ENCODE peak calls at places on chromosomes 2 and 18, in eight cellular contexts. K is anterior cingulate cortex; W is Jurkat, Clone E6-1; T is GM10248; J is chondrocyte; D is HFFc6; L is skeletal muscle cell; E is endodermal cell. R is an unnamed sample.

GRCh38 chr2:234958746-234959395 is 7.1 kb downstream of the SH3BP4 start:
- DNase-seq in K (no peak), T (no peak), D (no peak), L (no peak), W (no peak), E (peak), J (no peak), R (no peak)

GRCh38 chr2:236824836-236825235 is 255.2 kb downstream of the ACKR3 start:
- DNase-seq in K (no peak), L (no peak), E (no peak), W (no peak), D (no peak), J (no peak), T (no peak), R (no peak)

GRCh38 chr18:28078849-28079248 is 98.1 kb downstream of the CDH2 start:
- DNase-seq in T (no peak), K (no peak), D (peak), W (no peak), L (no peak), E (no peak), J (no peak), R (no peak)

GRCh38 chr18:5747678-5748077 is 147.6 kb downstream of the TMEM200C start:
- DNase-seq in T (no peak), K (no peak), W (no peak), J (no peak), E (no peak), L (no peak), D (no peak), R (no peak)

GRCh38 chr2:30110773-30111172 is 36.0 kb upstream of the YPEL5 start:
- DNase-seq in T (no peak), K (no peak), D (peak), L (no peak), E (no peak), J (no peak), W (no peak), R (no peak)

GRCh38 chr2:189281151-189281550 is 101.6 kb upstream of the COL5A2 start:
- DNase-seq in L (no peak), W (no peak), D (no peak), T (no peak), K (no peak), E (no peak), J (no peak), R (no peak)

GRCh38 chr18:55485666-55486065 is 102.3 kb downstream of the TCF4 start:
- DNase-seq in D (peak), L (peak), K (no peak), W (no peak), E (no peak), J (no peak), T (no peak), R (no peak)

GRCh38 chr2:240791821-240792657 is 28.0 kb downstream of the KIF1A start:
- DNase-seq in W (no peak), K (peak), T (no peak), E (no peak), J (no peak), L (no peak), D (no peak), R (peak)

GRCh38 chr18:5414546-5414945 is 119.0 kb upstream of the ZBTB14 start:
- DNase-seq in L (no peak), J (no peak), W (no peak), D (no peak), E (peak), K (peak), T (no peak), R (no peak)

GRCh38 chr2:54709341-54709809 is 14.1 kb upstream of the EML6 start:
- DNase-seq in W (no peak), T (no peak), J (no peak), K (no peak), E (peak), L (no peak), D (no peak), R (no peak)

GRCh38 chr18:42038936-42039335 is 83.9 kb downstream of the PIK3C3 start:
- DNase-seq in L (peak), J (no peak), D (peak), W (no peak), E (no peak), K (no peak), T (no peak), R (no peak)

GRCh38 chr18:62833494-62833893 is 118.2 kb downstream of the PHLPP1 start:
- DNase-seq in D (no peak), J (no peak), L (no peak), W (no peak), E (no peak), T (no peak), K (no peak), R (no peak)

GRCh38 chr2:109123586-109124201 is 5.3 kb upstream of the SH3RF3 start:
- DNase-seq in K (no peak), W (no peak), E (no peak), D (no peak), J (no peak), T (no peak), L (no peak), R (no peak)

GRCh38 chr18:35268811-35269210 is 21.2 kb downstream of the ZSCAN30 start:
- DNase-seq in D (no peak), J (no peak), L (no peak), T (no peak), K (no peak), E (no peak), W (no peak), R (no peak)

GRCh38 chr2:124328397-124328796 is 303.3 kb downstream of the CNTNAP5 start:
- DNase-seq in D (no peak), K (no peak), L (no peak), J (no peak), T (no peak), W (no peak), E (no peak), R (no peak)

GRCh38 chr2:128473175-128474013 is 154.7 kb upstream of the HS6ST1 start:
- DNase-seq in J (no peak), W (peak), T (peak), E (peak), L (peak), D (peak), K (no peak), R (peak)

GRCh38 chr2:177816740-177817139 is 255.8 kb downstream of the PDE11A start:
- DNase-seq in W (no peak), J (no peak), E (no peak), T (no peak), D (no peak), K (no peak), L (no peak), R (no peak)